ENCODE peak calls at places on chromosomes 11 and 22, in ten cellular contexts. M is NCI-H1436 treated with DMSO at 0.1 percent for 48 hours; D is hepatic stellate cell; Z is ELF-1; O is SJSA1; K is astrocyte of the hippocampus; V is activated T-helper 1 cell treated with anti-CD3 and anti-CD28 coated beads, Interleukin-12 subunit alpha, Interleukin-12 subunit beta, Interleukin-2, Interleukin-4 antibody, amounts not matched to agents 30 ng/mL and 10 ng/mL and 1 ng/mL, durations not matched to agents 14 hours and 24 hours and 36 hours; F is HTR-8/SVneo; H is RKO; Y is colonic mucosa. A is an unnamed sample.

GRCh38 chr11:64572143-64572542 is 18.9 kb upstream of the SLC22A12 start:
- DNase-seq in K (no peak), H (no peak), F (no peak), O (no peak), D (no peak), V (no peak), Y (no peak), M (no peak), Z (no peak), A (no peak)

GRCh38 chr11:15967166-15967565 is 389.2 kb downstream of the SOX6 start:
- DNase-seq in D (no peak), Y (peak; percentile 73), F (no peak), Z (no peak), M (no peak), V (no peak), O (no peak), K (no peak), H (no peak), A (no peak)

GRCh38 chr22:26086359-26086758 is 82.9 kb upstream of the SEZ6L start:
- DNase-seq in Y (no peak), V (no peak), H (peak; percentile 2), K (peak; percentile 4), Z (no peak), F (no peak), M (peak; percentile 30), D (no peak), O (no peak), A (no peak)

GRCh38 chr11:64887757-64888405 is 9.5 kb upstream of the EHD1 start:
- DNase-seq in H (peak; percentile 62), F (peak; percentile 63), O (peak; percentile 87), M (no peak), D (peak; percentile 83), V (peak; percentile 81), K (peak; percentile 85), Z (peak; percentile 88), Y (peak; percentile 92), A (peak; percentile 48)

GRCh38 chr11:15716550-15716949 is 601.8 kb downstream of the INSC start:
- DNase-seq in V (no peak), Z (no peak), M (no peak), K (peak; percentile 10), O (peak; percentile 53), D (no peak), H (no peak), F (no peak), Y (no peak), A (no peak)

GRCh38 chr11:105070221-105070789 is 25.2 kb upstream of the CARD16 start:
- DNase-seq in D (no peak), F (no peak), O (no peak), M (no peak), K (no peak), Y (no peak), Z (no peak), V (no peak), H (no peak), A (no peak)

GRCh38 chr11:65417702-65418430 is 4.7 kb upstream of the NEAT1 start:
- DNase-seq in D (peak; percentile 82), Z (no peak), F (no peak), O (no peak), M (no peak), V (peak; percentile 30), Y (no peak), K (peak; percentile 38), H (no peak), A (no peak)

GRCh38 chr11:101915811-101916291 is 471 bp downstream of the ANGPTL5 start:
- DNase-seq in M (no peak), Z (no peak), F (peak; percentile 30), Y (no peak), K (peak; percentile 62), H (peak; percentile 74), V (no peak), O (peak; percentile 2), D (peak; percentile 37), A (no peak)

GRCh38 chr11:115103921-115104320 is 400.3 kb downstream of the CADM1 start:
- DNase-seq in V (no peak), Z (no peak), O (no peak), D (no peak), M (no peak), H (no peak), Y (no peak), F (no peak), K (no peak), A (no peak)

GRCh38 chr11:57637626-57638004 is 12.1 kb downstream of the YPEL4 start:
- DNase-seq in Z (peak; percentile 97), O (peak; percentile 51), Y (no peak), D (no peak), V (no peak), H (no peak), M (no peak), K (no peak), F (peak; percentile 65), A (peak; percentile 75)

GRCh38 chr11:126132319-126132718 is 69.7 kb upstream of the CDON start:
- DNase-seq in F (peak; percentile 45), K (peak; percentile 92), H (no peak), Z (peak; percentile 62), Y (no peak), M (no peak), V (no peak), D (no peak), O (no peak), A (no peak)

GRCh38 chr11:74923125-74923524 is 25.8 kb downstream of the XRRA1 start:
- DNase-seq in H (no peak), M (no peak), F (no peak), O (no peak), Z (no peak), K (peak; percentile 18), V (no peak), D (no peak), Y (no peak), A (no peak)

GRCh38 chr11:19187880-19188279 is 13.9 kb downstream of the CSRP3 start:
- DNase-seq in V (no peak), O (no peak), H (no peak), D (no peak), K (no peak), M (no peak), Y (no peak), Z (no peak), F (no peak), A (no peak)

GRCh38 chr11:2102132-2102882 is 36.9 kb downstream of the IGF2 start:
- DNase-seq in Y (peak; percentile 60), M (no peak), V (no peak), D (no peak), F (no peak), H (no peak), K (no peak), Z (no peak), O (no peak), A (no peak)

GRCh38 chr11:2302844-2303626 is 1.2 kb downstream of the TSPAN32 start:
- DNase-seq in V (no peak), Y (peak; percentile 16), K (no peak), F (no peak), Z (peak; percentile 0), O (no peak), H (no peak), M (no peak), D (no peak), A (no peak)

GRCh38 chr11:2699185-2699530 is 636 bp downstream of the KCNQ1OT1 start:
- DNase-seq in H (peak; percentile 30), F (no peak), K (peak; percentile 46), O (peak; percentile 45), M (no peak), Z (no peak), Y (peak; percentile 30), D (no peak), V (no peak), A (no peak)

GRCh38 chr22:25409240-25409639 is 155.2 kb upstream of the GRK3 start:
- DNase-seq in V (no peak), Y (no peak), M (no peak), F (no peak), D (no peak), O (no peak), H (no peak), Z (no peak), K (no peak), A (no peak)

GRCh38 chr22:43823353-43823908 is 11.3 kb upstream of the EFCAB6 start:
- DNase-seq in K (peak; percentile 48), F (no peak), O (no peak), M (no peak), H (no peak), D (no peak), V (no peak), Y (no peak), Z (no peak), A (no peak)

GRCh38 chr11:73963861-73964260 is 13.0 kb downstream of the DNAJB13 start:
- DNase-seq in V (no peak), Z (no peak), Y (no peak), D (no peak), M (no peak), O (no peak), F (no peak), H (no peak), K (no peak), A (no peak)